ENCODE peak calls at places on chromosomes 13 and 19, in four cellular contexts. J is endothelial cell of umbilical vein, A is hepatocyte, T is HepG2. B is an unnamed sample.

GRCh38 chr19:10393137-10393536 is 10.2 kb downstream of the CDC37 start:
- DNase-seq in J (no peak), A (no peak), T (no peak), B (no peak)

GRCh38 chr13:45838171-45838745 is 13.3 kb downstream of the SIAH3 start:
- DNase-seq in J (no peak), A (no peak), T (no peak), B (no peak)

GRCh38 chr19:5103061-5103701 is 134.3 kb downstream of the KDM4B start:
- DNase-seq in J (peak; percentile 46), A (peak; percentile 42), T (no peak), B (no peak)

GRCh38 chr19:964116-964520 is 20.0 kb upstream of the WDR18 start:
- DNase-seq in J (no peak), A (no peak), T (no peak), B (no peak)

GRCh38 chr13:52779028-52779612 is 39.5 kb upstream of the CNMD start:
- DNase-seq in J (no peak), A (no peak), T (no peak), B (no peak)

GRCh38 chr13:50580684-50581305 is 262.7 kb downstream of the DLEU7 start:
- DNase-seq in J (peak; percentile 38), A (no peak), T (no peak), B (no peak)

GRCh38 chr13:97196340-97196739 is 25.8 kb upstream of the MBNL2 start:
- DNase-seq in J (no peak), A (no peak), T (no peak), B (no peak)

GRCh38 chr13:91174886-91175501 is 172.5 kb upstream of the MIR17HG start:
- DNase-seq in J (no peak), A (no peak), T (no peak), B (no peak)

GRCh38 chr19:39342647-39343305 is 555 bp downstream of the SAMD4B start:
- DNase-seq in J (no peak), A (peak; percentile 58), T (no peak), B (no peak)

GRCh38 chr19:15551183-15552004 is 43.1 kb downstream of the CYP4F22 start:
- DNase-seq in J (no peak), A (no peak), T (peak; percentile 38), B (peak; percentile 34)

GRCh38 chr13:97017322-97017721 is 23.0 kb upstream of the OXGR1 start:
- DNase-seq in J (no peak), A (no peak), T (no peak), B (no peak)

DNA sequence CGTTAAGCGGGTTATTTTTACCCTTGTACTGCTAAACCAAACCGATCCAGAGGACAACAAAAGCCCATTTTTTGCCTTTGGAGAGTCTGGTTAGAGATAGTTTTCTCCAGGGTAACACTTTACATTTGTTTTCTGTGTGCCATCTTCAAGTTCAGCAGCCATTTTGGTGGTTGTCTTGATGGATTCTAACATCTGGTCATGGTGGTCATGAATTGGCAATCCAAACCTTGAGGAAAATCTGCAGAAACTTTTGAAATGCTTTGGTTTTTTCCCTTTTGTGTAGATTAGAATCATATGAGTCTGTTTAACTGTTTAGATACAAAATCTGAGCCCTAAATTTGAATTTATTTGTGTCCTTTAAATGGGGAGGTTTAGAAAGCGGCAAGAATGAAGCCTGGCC is 16.6 kb downstream of the HNRNPM start:
- DNase-seq in J (no peak), A (no peak), T (no peak), B (no peak)
- H3K4me1 ChIP-seq in J (peaks cover 32% of the 10 kb centered on the region), A (peaks cover 49% of the 10 kb centered on the region), T (peaks cover 45% of the 10 kb centered on the region), B (no peaks in the 10 kb centered on the region)

GRCh38 chr13:29587645-29588044 is 7.8 kb downstream of the SLC7A1 start:
- DNase-seq in J (no peak), A (no peak), T (no peak), B (no peak)
- TF ChIP-seq EZH2 in J (no peak), A (no peak), T (no peak), B (no peak)

DNA sequence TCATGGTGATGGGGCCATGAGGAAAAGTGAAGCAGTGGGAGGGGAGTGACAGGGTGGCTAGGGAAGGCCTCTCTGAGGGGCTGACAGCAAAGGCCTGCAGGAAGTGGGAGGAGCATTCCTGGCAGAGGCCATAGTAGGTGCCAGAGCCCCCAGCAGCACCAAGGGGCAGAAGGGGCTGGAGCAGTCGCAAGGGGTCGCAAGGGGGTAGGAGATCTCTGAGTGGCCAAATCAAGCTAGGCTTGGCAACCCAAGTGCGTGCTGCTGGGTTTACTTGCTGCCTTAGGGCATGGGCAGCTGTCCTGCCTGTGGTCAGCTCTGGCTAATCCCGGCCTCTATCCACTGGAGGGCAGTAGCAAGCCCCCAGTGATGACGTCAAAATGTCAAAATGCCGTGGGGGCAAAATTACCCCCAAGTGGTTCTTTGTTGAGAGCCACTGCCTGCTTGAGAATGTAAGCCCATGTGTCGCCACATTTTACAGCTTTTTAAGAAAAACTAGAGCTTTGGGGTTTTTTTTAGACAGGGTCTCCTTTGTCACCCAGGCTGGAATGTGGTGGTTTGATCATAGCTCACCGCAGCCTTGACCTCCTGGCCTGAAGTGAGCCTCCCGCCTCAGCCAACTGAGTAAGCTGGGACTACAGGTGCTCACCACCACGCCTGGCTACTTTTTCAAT is 11.8 kb downstream of the CCDC97 start:
- DNase-seq in J (peak; percentile 76), A (peak; percentile 60), T (peak; percentile 82), B (no peak)
- H3K4me1 ChIP-seq in J (peaks cover 46% of the 10 kb centered on the region), A (peaks cover 57% of the 10 kb centered on the region), T (peaks cover 71% of the 10 kb centered on the region), B (no peaks in the 10 kb centered on the region)

GRCh38 chr19:6676288-6676687 is 6.3 kb upstream of the TNFSF14 start:
- DNase-seq in J (no peak), A (no peak), T (no peak), B (no peak)

GRCh38 chr19:6671960-6672359 is 2.0 kb upstream of the TNFSF14 start:
- DNase-seq in J (no peak), A (no peak), T (no peak), B (no peak)

GRCh38 chr19:6672693-6673290 is 2.8 kb upstream of the TNFSF14 start:
- DNase-seq in J (no peak), A (no peak), T (no peak), B (no peak)

GRCh38 chr19:6677495-6677894 is 7.5 kb upstream of the TNFSF14 start:
- DNase-seq in J (no peak), A (no peak), T (no peak), B (no peak)

DNA sequence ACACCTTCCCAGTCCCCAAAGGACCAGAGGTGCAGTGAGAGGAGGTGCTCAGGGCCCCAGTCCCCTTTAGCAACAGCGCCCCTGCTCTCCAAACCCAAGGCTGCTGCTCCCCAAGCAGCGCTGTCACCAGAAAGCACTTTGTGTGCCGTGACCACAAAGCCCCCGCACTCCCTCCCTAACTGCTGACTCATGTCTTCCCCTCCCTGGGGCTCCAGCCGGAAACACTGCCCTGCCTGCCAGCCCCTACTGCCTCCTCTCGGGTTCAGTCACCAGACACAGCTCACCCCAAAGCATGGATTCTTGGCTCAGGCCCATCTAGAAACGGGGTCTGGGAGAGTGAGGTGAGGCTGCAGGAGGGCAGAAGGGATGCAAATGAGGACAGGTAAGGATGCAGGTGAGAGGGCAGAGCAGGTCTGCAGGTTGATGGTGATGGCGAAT is 4.9 kb upstream of the TNFSF14 start:
- DNase-seq in J (peak; percentile 56), A (peak; percentile 72), T (no peak), B (peak; percentile 92)
- TF ChIP-seq EZH2 in J (no peak), A (no peak), T (no peak), B (no peak)

GRCh38 chr19:18322318-18322758 is 538 bp downstream of the LSM4 start:
- DNase-seq in J (peak; percentile 34), A (peak; percentile 82), T (peak; percentile 74), B (peak; percentile 68)
- H3K4me1 ChIP-seq in J (peaks cover 54% of the 10 kb centered on the region), A (peaks cover 51% of the 10 kb centered on the region), T (peaks cover 77% of the 10 kb centered on the region), B (peaks cover 51% of the 10 kb centered on the region)

DNA sequence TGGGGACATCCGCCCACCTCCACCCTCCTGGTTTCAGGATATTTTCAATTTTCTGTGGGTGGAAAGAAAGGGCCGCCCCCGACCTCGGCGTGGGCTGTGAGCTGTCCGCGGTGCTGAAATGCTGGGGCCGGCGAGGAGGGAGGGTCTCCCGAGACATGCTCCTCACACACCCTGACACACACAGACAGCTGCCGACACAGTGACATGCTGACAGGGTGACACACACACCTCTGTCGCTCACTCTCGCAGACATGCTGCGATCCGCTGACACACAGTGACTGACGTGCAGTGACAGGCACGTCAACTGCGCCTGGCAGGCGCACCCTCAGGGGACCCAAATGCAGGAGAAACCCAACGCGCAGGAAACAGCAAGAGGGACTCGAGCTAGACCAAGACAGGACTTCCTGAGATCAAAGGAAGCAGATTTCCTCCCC is 25.1 kb upstream of the MEIS3 start:
- DNase-seq in J (no peak), A (peak; percentile 25), T (no peak), B (peak; percentile 67)
- TF ChIP-seq EZH2 in J (no peak), A (no peak), T (no peak), B (no peak)

GRCh38 chr13:110339975-110340550 is 33.0 kb downstream of the COL4A2 start:
- DNase-seq in J (no peak), A (no peak), T (no peak), B (no peak)
- H3K4me1 ChIP-seq in J (peaks cover 62% of the 10 kb centered on the region), A (peaks cover 35% of the 10 kb centered on the region), T (no peaks in the 10 kb centered on the region), B (no peaks in the 10 kb centered on the region)

DNA sequence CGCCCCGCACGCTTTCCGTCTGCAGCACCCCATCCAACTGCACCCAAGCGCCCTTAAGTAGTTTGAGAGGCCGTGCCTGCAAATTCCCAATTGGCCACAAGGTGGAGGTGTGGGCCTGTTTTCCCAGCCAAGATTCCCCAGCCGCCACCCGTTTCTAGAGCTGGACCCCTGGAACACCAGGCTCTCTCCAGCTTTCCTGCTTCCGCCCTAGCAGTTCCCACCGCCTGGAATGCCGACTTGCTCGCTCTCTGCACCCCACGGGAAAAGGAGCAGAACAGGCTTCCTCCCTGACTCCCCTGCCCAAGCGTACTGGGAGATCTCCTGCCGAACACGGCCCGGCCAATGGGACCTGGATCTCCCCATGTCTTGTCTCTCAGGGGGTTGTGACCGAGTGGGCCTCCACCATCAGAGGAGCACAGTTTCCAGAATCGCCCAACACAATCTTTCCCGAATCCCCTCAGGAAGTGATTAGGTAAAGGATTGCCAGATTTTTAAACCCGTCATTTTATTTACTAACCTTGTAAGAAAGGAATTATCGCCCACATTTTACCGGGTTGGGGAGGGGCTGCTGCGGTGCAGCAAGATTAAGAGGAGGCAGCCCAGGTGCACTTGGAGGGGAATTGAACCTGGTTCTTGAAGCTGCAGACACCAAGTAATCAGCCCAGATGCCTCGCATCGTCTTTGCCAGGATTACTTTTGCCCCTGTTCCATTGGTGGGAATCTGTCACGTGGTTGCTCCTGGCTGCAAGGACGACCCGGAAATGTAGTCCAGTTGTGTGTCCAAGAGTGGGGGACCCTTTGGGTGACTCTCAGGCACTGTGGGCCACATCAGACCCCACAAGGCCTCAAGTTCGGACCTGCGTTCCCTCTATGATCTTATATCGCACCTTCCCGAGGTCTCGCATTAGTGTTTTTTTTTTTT is 3.5 kb upstream of the NAPSA start:
- DNase-seq in J (peak; percentile 80), A (peak; percentile 87), T (peak; percentile 62), B (peak; percentile 82)
- TF ChIP-seq EZH2 in J (no peak), A (no peak), T (no peak), B (no peak)

DNA sequence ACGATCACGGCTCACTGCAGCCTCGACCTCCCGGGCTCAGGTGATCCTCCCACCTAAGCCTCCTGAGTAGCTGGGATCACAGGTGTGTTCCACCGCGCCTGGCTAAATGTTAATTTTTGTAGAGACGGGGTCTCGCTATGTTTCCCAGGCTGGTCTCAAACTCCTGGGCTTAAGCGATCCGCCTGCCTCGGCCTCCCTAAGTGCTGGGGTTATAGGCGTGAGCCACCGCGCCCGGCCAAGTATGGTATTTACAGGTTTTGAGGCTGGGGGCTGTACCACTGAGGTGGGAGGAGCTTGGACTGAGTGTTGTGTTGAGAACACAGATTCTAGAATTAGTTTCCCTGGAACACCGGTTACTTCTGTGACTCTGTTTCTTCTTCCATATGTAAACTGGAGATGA is 452 bp upstream of the PPM1N start:
- DNase-seq in J (no peak), A (no peak), T (no peak), B (peak; percentile 18)
- H3K4me1 ChIP-seq in J (peaks cover 23% of the 10 kb centered on the region), A (peaks cover 7% of the 10 kb centered on the region), T (peaks cover 48% of the 10 kb centered on the region), B (peaks cover 24% of the 10 kb centered on the region)

B was measured in DND-41.